ENCODE peak calls at places on chromosomes 11 and 22, in six cellular contexts. Z is K562, K is GM12878, B is H1, V is HepG2, Q is HCT116. U is an unnamed sample.

GRCh38 chr22:38314992-38315800 is 2.0 kb downstream of the CSNK1E start:
- DNase-seq in Z (no peak), K (no peak), B (no peak), V (no peak), Q (no peak), U (no peak)

GRCh38 chr11:67261942-67262681 is 4.2 kb upstream of the GRK2 start:
- DNase-seq in Z (no peak), K (no peak), B (no peak), V (no peak), Q (no peak), U (peak; percentile 65)

GRCh38 chr22:25098445-25099081 is 101.1 kb upstream of the CRYBB3 start:
- DNase-seq in Z (no peak), K (no peak), B (no peak), V (no peak), Q (no peak), U (no peak)

GRCh38 chr22:29704528-29705285 is 15.1 kb upstream of the CABP7 start:
- DNase-seq in Z (no peak), K (no peak), B (no peak), V (peak; percentile 83), Q (no peak), U (no peak)

GRCh38 chr11:48055292-48056132 is 75.2 kb downstream of the PTPRJ start:
- DNase-seq in Z (no peak), K (no peak), B (no peak), V (peak; percentile 34), Q (no peak), U (peak; percentile 29)

GRCh38 chr11:108853864-108854263 is 189.0 kb downstream of the DDX10 start:
- DNase-seq in Z (no peak), K (no peak), B (no peak), V (no peak), Q (no peak), U (peak; percentile 29)

GRCh38 chr11:71212871-71213559 is 39.4 kb downstream of the SHANK2 start:
- DNase-seq in Z (no peak), K (no peak), B (no peak), V (no peak), Q (no peak), U (no peak)

GRCh38 chr11:8814923-8815240 is 96.1 kb upstream of the AKIP1 start:
- DNase-seq in Z (no peak), K (no peak), B (no peak), V (no peak), Q (no peak), U (peak; percentile 42)

GRCh38 chr22:49764151-49764581 is 63.5 kb downstream of the BRD1 start:
- DNase-seq in Z (no peak), K (no peak), B (peak; percentile 47), V (no peak), Q (no peak), U (no peak)

GRCh38 chr22:44645083-44645482 is 56.9 kb upstream of the PRR5 start:
- DNase-seq in Z (no peak), K (no peak), B (no peak), V (peak; percentile 82), Q (no peak), U (no peak)

GRCh38 chr11:68727783-68728182 is 23.5 kb downstream of the TESMIN start:
- DNase-seq in Z (no peak), K (no peak), B (no peak), V (no peak), Q (no peak), U (no peak)

GRCh38 chr11:82775736-82776346 is 42.2 kb upstream of the FAM181B start:
- DNase-seq in Z (peak; percentile 55), K (no peak), B (peak; percentile 83), V (peak; percentile 42), Q (peak; percentile 36), U (peak; percentile 75)

GRCh38 chr11:73269353-73270088 is 2.6 kb upstream of the P2RY6 start:
- DNase-seq in Z (no peak), K (no peak), B (no peak), V (no peak), Q (no peak), U (no peak)

GRCh38 chr22:26748845-26749244 is 91.5 kb downstream of the MIAT start:
- DNase-seq in Z (no peak), K (no peak), B (no peak), V (no peak), Q (no peak), U (no peak)

GRCh38 chr22:19043111-19044085 is 78.8 kb downstream of the DGCR2 start:
- DNase-seq in Z (no peak), K (no peak), B (no peak), V (no peak), Q (no peak), U (no peak)

GRCh38 chr22:42742940-42743339 is 22.3 kb upstream of the A4GALT start:
- DNase-seq in Z (peak; percentile 72), K (no peak), B (peak; percentile 72), V (no peak), Q (no peak), U (no peak)

GRCh38 chr11:10164621-10165020 is 129.4 kb downstream of the SBF2 start:
- DNase-seq in Z (no peak), K (no peak), B (no peak), V (no peak), Q (no peak), U (no peak)

GRCh38 chr11:67644042-67644441 is 4.5 kb upstream of the TBX10 start:
- DNase-seq in Z (peak; percentile 35), K (no peak), B (peak; percentile 45), V (peak; percentile 43), Q (peak; percentile 16), U (peak; percentile 69)

DNA sequence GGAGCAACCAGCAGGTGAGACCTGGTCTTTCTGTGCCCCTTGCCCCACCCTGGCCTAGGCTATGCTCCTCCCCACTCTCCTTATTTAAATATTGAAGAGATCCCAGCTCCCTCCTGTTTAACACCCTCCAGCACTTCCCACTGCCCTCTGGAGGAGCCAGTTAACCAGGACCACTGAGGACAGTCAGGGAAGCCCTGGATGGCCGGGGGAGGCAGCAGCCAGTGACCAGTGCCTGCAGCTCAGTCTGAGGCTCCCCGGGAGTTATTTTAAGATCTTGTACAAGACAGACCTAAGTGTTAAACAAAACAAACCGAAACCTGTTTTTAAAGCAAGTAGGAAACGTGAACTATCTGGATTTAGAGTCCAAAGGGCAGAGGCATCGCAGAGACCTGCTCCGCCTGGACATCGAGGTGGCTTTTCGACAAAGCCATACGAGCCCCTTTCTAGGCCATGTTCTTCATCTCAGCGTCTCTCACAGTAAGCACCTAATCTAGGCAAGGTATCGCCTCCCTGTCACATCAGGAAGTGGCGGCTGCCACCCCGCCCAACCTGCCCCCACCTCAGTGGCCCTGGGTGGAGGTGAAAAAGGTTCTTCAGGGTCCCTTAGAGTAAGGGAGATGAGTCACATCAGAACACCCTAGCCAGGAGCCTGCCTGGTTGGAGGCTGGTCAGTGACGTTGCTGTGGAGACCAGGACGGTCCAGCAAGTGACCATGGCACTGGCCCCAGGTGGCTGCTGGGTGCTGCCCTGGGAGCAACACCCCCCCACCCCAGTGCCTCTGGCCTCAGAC is 35.3 kb downstream of the TRMU start:
- DNase-seq in Z (no peak), K (no peak), B (no peak), V (peak; percentile 25), Q (no peak), U (no peak)
- TF ChIP-seq JUND in Z (no peak), K (no peak), B (no peak), V (no peak), Q (no peak), U (no peak)

DNA sequence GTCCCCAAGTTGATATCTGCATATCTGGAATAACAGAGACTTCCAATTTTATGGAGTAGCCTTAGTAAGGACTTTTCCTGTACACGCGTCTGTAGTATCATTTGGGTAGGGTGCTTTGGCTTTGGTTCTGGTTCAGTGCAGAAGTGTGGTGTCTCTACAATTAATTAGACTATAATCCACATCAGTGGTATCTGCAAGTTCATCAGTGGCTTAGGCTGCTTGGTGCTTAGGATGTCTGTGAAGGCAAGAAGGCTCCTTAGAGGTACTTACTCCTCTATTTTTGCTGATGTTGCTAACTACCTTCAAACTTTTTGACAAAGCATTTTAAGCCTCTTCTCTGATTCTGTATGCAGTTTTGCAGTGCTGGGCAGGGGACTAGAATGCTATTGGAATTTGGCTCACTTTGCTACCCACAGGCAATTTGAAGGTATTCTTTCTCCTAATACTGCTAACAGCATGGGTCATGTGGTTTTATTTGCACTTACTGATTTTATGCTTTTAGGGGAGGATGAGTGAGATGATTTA is 49.4 kb downstream of the KCNQ1OT1 start:
- DNase-seq in Z (no peak), K (no peak), B (no peak), V (no peak), Q (no peak), U (no peak)
- TF ChIP-seq JUND in Z (no peak), K (no peak), B (no peak), V (no peak), Q (no peak), U (no peak)

GRCh38 chr11:95715777-95716241 is 73.8 kb downstream of the FAM76B start:
- DNase-seq in Z (no peak), K (peak; percentile 89), B (no peak), V (peak; percentile 3), Q (no peak), U (no peak)
- TF ChIP-seq JUND in Z (no peak), K (no peak), B (no peak), V (no peak), Q (no peak), U (no peak)

DNA sequence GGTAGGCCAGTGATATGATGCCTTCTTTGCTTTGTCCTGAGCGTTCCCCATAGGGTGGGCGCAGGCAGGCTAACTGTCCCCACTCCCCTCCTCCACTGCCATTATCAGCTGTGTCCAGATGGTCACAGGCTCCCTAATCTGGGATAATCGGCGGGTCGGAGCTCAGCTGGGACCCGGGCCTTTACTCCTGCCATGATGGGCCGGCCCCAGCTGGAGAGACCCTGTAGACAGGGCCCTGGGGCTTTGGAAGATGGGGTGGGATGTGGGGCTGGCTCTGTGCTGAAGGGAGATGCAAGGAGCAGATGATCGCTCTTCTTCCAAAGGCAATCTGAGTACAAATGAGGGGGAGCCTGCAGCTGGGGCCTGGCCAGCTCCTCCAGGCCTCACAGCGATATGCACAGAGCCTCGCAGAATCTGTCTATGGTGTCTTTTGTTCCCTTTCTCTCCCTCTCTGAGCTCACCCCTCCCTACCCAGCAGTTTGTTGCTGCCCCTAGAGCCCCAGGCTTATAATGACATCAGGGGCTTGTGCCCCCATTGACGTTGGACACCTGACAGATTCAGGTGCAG is 11.9 kb downstream of the KLHL35 start:
- DNase-seq in Z (peak; percentile 46), K (no peak), B (no peak), V (no peak), Q (no peak), U (no peak)
- TF ChIP-seq JUND in Z (no peak), K (no peak), B (no peak), V (no peak), Q (no peak), U (no peak)

DNA sequence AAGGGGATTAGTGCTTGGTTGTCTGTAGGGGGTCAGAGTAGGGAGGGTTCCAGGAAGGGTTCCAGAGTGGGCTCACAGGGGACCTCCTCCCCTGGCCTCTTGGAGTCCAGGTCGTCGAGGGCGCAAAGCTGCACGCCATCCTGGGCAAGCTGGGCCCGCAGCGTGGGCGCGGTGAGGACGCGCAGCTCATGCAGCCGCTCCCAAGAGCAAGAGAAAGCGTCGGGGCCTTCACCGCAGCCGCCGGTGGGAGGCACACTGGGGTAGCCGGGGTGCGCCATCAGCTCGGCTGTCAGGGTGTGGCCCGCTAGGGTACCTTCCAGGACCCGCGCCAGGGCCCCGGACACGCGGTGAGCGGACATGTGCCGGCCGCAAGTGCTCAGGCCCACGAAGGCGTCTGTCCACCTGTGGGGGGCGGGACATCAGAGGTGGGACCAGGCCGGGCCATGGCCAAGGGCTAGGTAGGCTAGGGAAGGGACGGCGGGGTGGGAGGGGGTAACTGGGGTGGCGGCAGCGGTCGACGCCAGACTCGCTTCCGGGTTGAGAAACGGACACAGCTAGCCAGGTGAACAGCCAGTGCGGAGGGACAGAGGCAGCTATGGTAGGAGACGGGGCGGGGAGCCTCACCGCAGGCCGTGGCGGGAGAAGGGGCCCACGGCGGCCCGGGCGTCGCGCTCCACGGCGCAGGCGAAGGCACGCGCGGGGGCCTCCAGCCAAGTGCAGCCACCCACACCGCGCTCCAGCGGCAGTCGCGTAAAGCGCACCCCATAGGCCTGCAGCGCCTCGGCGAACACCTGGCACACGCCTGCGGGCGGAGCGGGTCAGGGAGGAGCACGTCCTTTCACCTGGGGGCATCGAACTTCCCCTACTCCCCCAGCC is 1.2 kb downstream of the YDJC start:
- DNase-seq in Z (peak; percentile 98), K (no peak), B (no peak), V (no peak), Q (no peak), U (no peak)
- TF ChIP-seq JUND in Z (peak; percentile 6), K (no peak), B (no peak), V (no peak), Q (no peak), U (no peak)